ENCODE peak calls at places on chromosomes 4 and X, in ten cellular contexts. K is ascending aorta; Z is CD8-positive, alpha-beta memory T cell; O is prostate gland; H is PC-3; S is heart right ventricle; X is CD8-positive, alpha-beta T cell; A is A673; B is colonic mucosa; T is Peyer's patch. Q is an unnamed sample. For H3K4me1, the result is how much of the 10 kb centered on the place peaks cover.

GRCh38 chr4:7964459-7964858 is 24.8 kb upstream of the AFAP1 start:
- DNase-seq in B (no peak), Z (peak), K (no peak), H (peak), X (no peak), O (no peak), S (no peak), A (no peak), T (no peak), Q (no peak)

GRCh38 chrX:100636321-100636991 is at the start of gene TSPAN6:
- DNase-seq in B (peak), K (peak), T (peak), A (peak), Z (peak), H (peak), X (peak), S (peak), O (peak), Q (peak)

GRCh38 chr4:86664959-86665358 is 70.8 kb downstream of the PTPN13 start:
- DNase-seq in Z (no peak), O (no peak), H (peak), K (no peak), T (no peak), X (no peak), A (no peak), S (no peak), B (no peak), Q (no peak)

GRCh38 chrX:29535212-29536162 is 679.9 kb upstream of the MAGEB2 start:
- DNase-seq in B (no peak), X (no peak), S (no peak), O (no peak), T (no peak), A (no peak), H (peak), Z (no peak), K (no peak), Q (no peak)

GRCh38 chr4:107719211-107719926 is 665 bp downstream of the PAPSS1 start:
- DNase-seq in Z (no peak), H (peak), K (no peak), O (peak), A (no peak), X (no peak), S (no peak), T (no peak), B (no peak), Q (no peak)

GRCh38 chr4:152290522-152290921 is 245.4 kb downstream of the FBXW7 start:
- DNase-seq in S (no peak), O (no peak), B (no peak), T (no peak), H (no peak), K (no peak), X (no peak), A (no peak), Z (no peak), Q (no peak)

GRCh38 chr4:78627046-78627965 is 75.7 kb downstream of the ANXA3 start:
- DNase-seq in H (peak), A (no peak), Z (no peak), K (no peak), O (no peak), B (no peak), X (no peak), S (no peak), T (no peak), Q (no peak)

GRCh38 chr4:129676934-129677333 is 581.0 kb downstream of the C4orf33 start:
- DNase-seq in Z (no peak), O (no peak), S (no peak), X (no peak), H (no peak), K (no peak), B (no peak), A (no peak), T (no peak), Q (no peak)

GRCh38 chr4:18917689-18918088 is 896.1 kb upstream of the LCORL start:
- DNase-seq in S (no peak), B (no peak), X (no peak), O (no peak), T (no peak), Z (no peak), A (no peak), H (peak), K (no peak), Q (no peak)

GRCh38 chr4:13922873-13923645 is 295.5 kb upstream of the BOD1L1 start:
- DNase-seq in O (no peak), H (no peak), T (no peak), X (no peak), B (no peak), A (no peak), Z (no peak), K (no peak), S (no peak), Q (no peak)
- H3K4me1 ChIP-seq in O (under half), H (under half), T (under half), X (under half), B (under half), A (under half), Z (under half), K (under half), S (under half), Q (under half)

GRCh38 chrX:13472975-13473665 is 96.3 kb upstream of the EGFL6 start:
- DNase-seq in H (no peak), X (no peak), A (no peak), B (no peak), T (no peak), K (no peak), Z (no peak), S (no peak), O (no peak), Q (no peak)
- H3K27ac ChIP-seq in H (no peak), X (peak), A (no peak), B (no peak), T (peak), K (peak), Z (peak), S (peak), O (no peak), Q (peak)

DNA sequence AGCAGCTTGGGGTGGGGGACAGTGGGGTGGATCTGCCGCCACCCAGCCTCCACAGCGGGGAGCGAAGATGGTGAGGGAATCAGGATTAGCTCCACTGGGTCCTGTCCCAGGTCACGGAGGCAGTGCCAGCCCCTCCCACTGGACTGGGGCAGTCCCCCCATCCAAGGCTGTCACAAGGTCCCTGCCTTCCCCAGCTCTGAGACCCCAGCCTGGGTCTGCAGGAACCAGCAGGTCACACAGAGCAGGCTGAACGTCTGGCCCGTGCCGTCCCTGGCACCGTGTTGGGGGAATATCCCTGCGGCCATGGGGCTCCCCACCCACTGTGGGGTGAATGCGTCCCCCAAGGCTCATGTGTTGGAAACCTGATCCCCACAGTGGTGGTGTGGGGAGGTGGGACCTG is 62.6 kb downstream of the FAM53A start:
- DNase-seq in Z (no peak), O (no peak), A (no peak), T (no peak), B (no peak), X (no peak), K (no peak), H (no peak), S (no peak), Q (no peak)
- H3K4me1 ChIP-seq in Z (under half), O (under half), A (under half), T (under half), B (under half), X (under half), K (under half), H (under half), S (under half), Q (under half)

DNA sequence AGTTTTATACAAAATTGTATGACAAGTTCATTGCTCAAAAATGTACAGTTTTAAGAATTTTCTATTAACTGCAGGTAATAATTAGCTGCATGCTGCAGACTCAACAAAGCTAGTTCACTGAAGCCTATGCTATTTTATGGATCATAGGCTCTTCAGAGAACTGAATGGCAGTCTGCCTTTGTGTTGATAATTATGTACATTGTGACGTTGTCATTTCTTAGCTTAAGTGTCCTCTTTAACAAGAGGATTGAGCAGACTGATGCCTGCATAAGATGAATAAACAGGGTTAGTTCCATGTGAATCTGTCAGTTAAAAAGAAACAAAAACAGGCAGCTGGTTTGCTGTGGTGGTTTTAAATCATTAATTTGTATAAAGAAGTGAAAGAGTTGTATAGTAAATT is 131.0 kb downstream of the TET2 start:
- DNase-seq in A (no peak), X (no peak), T (no peak), O (no peak), B (no peak), H (no peak), S (no peak), K (no peak), Z (no peak), Q (no peak)
- H3K27ac ChIP-seq in A (no peak), X (no peak), T (no peak), O (no peak), B (no peak), H (no peak), S (no peak), K (no peak), Z (no peak), Q (no peak)

DNA sequence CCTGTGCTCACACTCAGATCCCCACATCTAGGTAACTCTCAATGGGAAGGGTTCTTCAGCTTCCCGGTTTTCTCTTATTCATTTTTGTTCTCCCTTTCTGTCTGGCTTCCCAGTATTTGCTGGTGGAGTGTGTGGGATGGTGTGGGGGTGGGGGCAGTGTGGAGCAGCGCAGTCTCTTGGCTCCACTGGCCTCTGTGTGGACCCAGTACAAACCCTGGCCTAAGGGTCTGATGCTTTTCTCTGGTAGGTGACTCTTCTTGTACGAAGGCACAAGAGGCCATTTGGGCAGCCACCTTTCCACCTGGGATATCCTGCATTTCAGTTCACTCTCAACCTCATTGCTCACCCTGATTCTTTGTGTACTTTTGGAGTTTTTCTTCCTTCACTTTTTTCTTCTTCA is 71.3 kb downstream of the NBDY start:
- DNase-seq in S (no peak), K (peak), Z (no peak), O (no peak), X (no peak), H (no peak), T (no peak), A (no peak), B (peak), Q (no peak)
- H3K4me1 ChIP-seq in S (under half), K (under half), Z (under half), O (under half), X (under half), H (under half), T (under half), A (under half), B (under half), Q (under half)

GRCh38 chrX:38806054-38806389 is 4.8 kb downstream of the MID1IP1 start:
- DNase-seq in O (no peak), S (no peak), X (no peak), T (peak), Z (no peak), A (no peak), B (no peak), K (no peak), H (no peak), Q (no peak)

GRCh38 chrX:38803286-38803608 is 2.0 kb downstream of the MID1IP1 start:
- DNase-seq in B (no peak), A (peak), Z (no peak), S (no peak), K (no peak), O (no peak), T (no peak), X (no peak), H (no peak), Q (no peak)

GRCh38 chrX:38803609-38804480 is 2.6 kb downstream of the MID1IP1 start:
- DNase-seq in O (peak), K (peak), Z (peak), T (peak), H (peak), X (peak), A (peak), B (peak), S (peak), Q (peak)

GRCh38 chrX:38805294-38806053 is 4.2 kb downstream of the MID1IP1 start:
- DNase-seq in H (peak), O (peak), T (peak), Z (peak), X (peak), K (peak), A (peak), B (peak), S (peak), Q (peak)

GRCh38 chrX:38804481-38805293 is 3.4 kb downstream of the MID1IP1 start:
- DNase-seq in H (peak), K (peak), O (no peak), A (peak), Z (no peak), B (no peak), T (peak), X (peak), S (peak), Q (peak)
- H3K27ac ChIP-seq in H (peak), K (peak), O (peak), A (peak), Z (peak), B (peak), T (peak), X (peak), S (peak), Q (peak)

DNA sequence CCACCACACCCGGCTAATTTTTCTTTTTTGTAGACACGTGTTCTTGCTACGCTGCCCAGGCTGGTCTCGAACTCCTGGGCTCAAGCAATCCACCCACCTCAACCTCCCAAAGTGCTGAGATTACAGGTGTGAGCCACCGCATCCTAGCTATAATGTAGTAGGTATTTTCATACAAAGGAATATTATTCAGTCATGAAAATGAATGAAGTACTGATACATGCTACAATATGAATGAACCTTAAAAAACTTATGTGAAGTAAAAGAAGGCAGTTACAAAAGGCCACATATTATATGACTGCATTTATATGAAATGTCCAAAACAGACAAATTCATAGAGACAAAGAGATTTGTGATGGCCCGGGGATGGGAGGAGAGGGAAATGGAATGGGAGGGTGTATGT is 4.7 kb upstream of the GATA1 start:
- DNase-seq in T (no peak), A (no peak), S (no peak), K (no peak), Z (no peak), X (no peak), O (no peak), H (no peak), B (no peak), Q (no peak)
- H3K4me1 ChIP-seq in T (under half), A (under half), S (under half), K (under half), Z (under half), X (under half), O (under half), H (under half), B (under half), Q (under half)

GRCh38 chr4:113088050-113088449 is 38.6 kb downstream of the ANK2 start:
- DNase-seq in H (no peak), Z (no peak), A (no peak), X (no peak), K (no peak), S (no peak), O (no peak), T (no peak), B (no peak), Q (no peak)
- H3K27ac ChIP-seq in H (no peak), Z (no peak), A (no peak), X (no peak), K (no peak), S (no peak), O (no peak), T (no peak), B (no peak), Q (no peak)

Q was measured in left lung.